ENCODE peak calls at places on chromosomes 11 and 22, in six cellular contexts. H is A549, E is HepG2, R is Panc1, S is GM23338, N is HCT116. K is an unnamed sample.

GRCh38 chr11:30143098-30143705 is 87.6 kb upstream of the FSHB start:
- DNase-seq in H (peak; percentile 4), E (peak; percentile 25), R (peak; percentile 25), S (peak; percentile 80), N (peak; percentile 16), K (peak; percentile 9)

GRCh38 chr11:108872781-108873291 is 208.0 kb downstream of the DDX10 start:
- DNase-seq in H (no peak), E (no peak), R (no peak), S (no peak), N (no peak), K (no peak)

GRCh38 chr22:42814215-42814614 is 42.9 kb downstream of the ARFGAP3 start:
- DNase-seq in H (no peak), E (peak; percentile 42), R (no peak), S (no peak), N (no peak), K (peak; percentile 12)

GRCh38 chr11:127919206-127920000 is 668.0 kb downstream of the ETS1 start:
- DNase-seq in H (no peak), E (no peak), R (no peak), S (no peak), N (no peak), K (no peak)

GRCh38 chr11:35009191-35009940 is 92.9 kb downstream of the PDHX start:
- DNase-seq in H (peak; percentile 78), E (peak; percentile 44), R (no peak), S (no peak), N (peak; percentile 96), K (no peak)

GRCh38 chr11:108483163-108483562 is 15.0 kb downstream of the POGLUT3 start:
- DNase-seq in H (no peak), E (no peak), R (no peak), S (no peak), N (no peak), K (no peak)

GRCh38 chr11:71843858-71844257 is 10.9 kb downstream of the DEFB108B start:
- DNase-seq in H (no peak), E (no peak), R (no peak), S (peak; percentile 62), N (no peak), K (no peak)

GRCh38 chr11:27081056-27081455 is 40.4 kb downstream of the BBOX1 start:
- DNase-seq in H (no peak), E (no peak), R (no peak), S (no peak), N (no peak), K (no peak)

GRCh38 chr11:71977090-71977489 is 21.6 kb upstream of the IL18BP start:
- DNase-seq in H (no peak), E (no peak), R (no peak), S (no peak), N (no peak), K (no peak)

GRCh38 chr11:12075822-12076821 is 34.3 kb upstream of the MICAL2 start:
- DNase-seq in H (peak; percentile 92), E (no peak), R (no peak), S (no peak), N (no peak), K (no peak)

GRCh38 chr11:3006505-3007260 is 14.6 kb upstream of the NAP1L4 start:
- DNase-seq in H (no peak), E (no peak), R (no peak), S (no peak), N (no peak), K (no peak)

GRCh38 chr11:67983916-67984315 is 20.0 kb downstream of the UNC93B1 start:
- DNase-seq in H (no peak), E (no peak), R (no peak), S (no peak), N (no peak), K (no peak)

GRCh38 chr11:79940976-79941735 is 500.3 kb upstream of the TENM4 start:
- DNase-seq in H (no peak), E (no peak), R (no peak), S (no peak), N (no peak), K (no peak)

GRCh38 chr22:19260804-19261203 is 30.7 kb downstream of the CLTCL1 start:
- DNase-seq in H (no peak), E (no peak), R (no peak), S (no peak), N (no peak), K (no peak)

GRCh38 chr11:17277024-17277584 is 565 bp downstream of the NUCB2 start:
- DNase-seq in H (peak; percentile 34), E (no peak), R (no peak), S (peak; percentile 27), N (no peak), K (no peak)

GRCh38 chr22:40322061-40322460 is 24.2 kb upstream of the ADSL start:
- DNase-seq in H (no peak), E (no peak), R (no peak), S (no peak), N (no peak), K (no peak)

GRCh38 chr11:66882540-66882939 is 25.7 kb downstream of the LRFN4 start:
- DNase-seq in H (no peak), E (no peak), R (no peak), S (no peak), N (no peak), K (no peak)

GRCh38 chr22:19644314-19645223 is 69.7 kb upstream of the SEPTIN5 start:
- DNase-seq in H (no peak), E (no peak), R (no peak), S (no peak), N (no peak), K (no peak)

GRCh38 chr11:116603783-116604323 is 168.9 kb downstream of the BUD13 start:
- DNase-seq in H (no peak), E (no peak), R (no peak), S (no peak), N (no peak), K (no peak)

GRCh38 chr11:84381666-84382065 is 1095.5 kb upstream of the CCDC90B start:
- DNase-seq in H (no peak), E (no peak), R (no peak), S (no peak), N (no peak), K (no peak)

GRCh38 chr11:1275021-1275420 is 34.4 kb downstream of the TOLLIP start:
- DNase-seq in H (no peak), E (no peak), R (no peak), S (no peak), N (no peak), K (no peak)

GRCh38 chr11:123607781-123608180 is 46.6 kb downstream of the SCN3B start:
- DNase-seq in H (no peak), E (no peak), R (no peak), S (no peak), N (no peak), K (no peak)

GRCh38 chr11:134050541-134051383 is 18.1 kb upstream of the JAM3 start:
- DNase-seq in H (peak; percentile 55), E (peak; percentile 32), R (peak; percentile 30), S (peak; percentile 71), N (peak; percentile 33), K (no peak)

GRCh38 chr11:44870142-44870541 is 80.5 kb downstream of the TP53I11 start:
- DNase-seq in H (no peak), E (no peak), R (no peak), S (no peak), N (no peak), K (no peak)

GRCh38 chr22:40753114-40753513 is 66.0 kb downstream of the SLC25A17 start:
- DNase-seq in H (no peak), E (no peak), R (no peak), S (no peak), N (no peak), K (no peak)

GRCh38 chr22:48359613-48359965 is 1468.1 kb downstream of the BRD1 start:
- DNase-seq in H (no peak), E (no peak), R (no peak), S (no peak), N (no peak), K (no peak)

GRCh38 chr11:71164621-71165020 is 87.8 kb downstream of the SHANK2 start:
- DNase-seq in H (no peak), E (no peak), R (no peak), S (no peak), N (no peak), K (no peak)

GRCh38 chr11:34633990-34634725 is 13.3 kb downstream of the EHF start:
- DNase-seq in H (no peak), E (peak; percentile 45), R (no peak), S (no peak), N (no peak), K (no peak)

GRCh38 chr11:12253843-12254281 is 123.5 kb upstream of the PARVA start:
- DNase-seq in H (no peak), E (peak; percentile 47), R (no peak), S (no peak), N (no peak), K (no peak)

GRCh38 chr11:14657841-14658240 is 14.2 kb downstream of the PDE3B start:
- DNase-seq in H (no peak), E (no peak), R (no peak), S (no peak), N (no peak), K (no peak)

GRCh38 chr22:39185601-39186012 is 33.1 kb upstream of the CBX7 start:
- DNase-seq in H (no peak), E (peak; percentile 50), R (no peak), S (no peak), N (no peak), K (no peak)

GRCh38 chr22:47017245-47017644 is 254.8 kb downstream of the TBC1D22A start:
- DNase-seq in H (no peak), E (no peak), R (no peak), S (no peak), N (no peak), K (no peak)

GRCh38 chr11:4063348-4063747 is 31.3 kb upstream of the RRM1 start:
- DNase-seq in H (no peak), E (no peak), R (no peak), S (no peak), N (no peak), K (no peak)

DNA sequence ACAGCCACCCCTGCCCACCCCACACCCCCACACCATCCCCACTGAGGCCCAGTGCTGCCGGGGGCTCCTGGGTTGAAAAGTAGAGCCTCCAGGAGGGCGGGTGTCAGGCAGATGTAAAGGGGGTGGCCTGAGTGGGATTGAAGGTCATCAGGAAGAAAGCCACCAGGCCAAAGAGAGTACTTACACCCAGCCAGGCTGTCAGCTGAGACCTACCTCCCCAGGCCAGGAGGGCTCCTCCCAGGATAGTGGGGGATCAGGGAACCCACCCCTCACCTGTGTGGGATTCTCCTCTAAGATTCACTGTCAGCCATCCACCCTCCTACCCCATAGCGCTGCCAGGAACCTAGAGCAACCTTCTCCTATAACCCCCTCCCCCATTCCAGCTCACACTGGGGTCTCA is 17.2 kb upstream of the FCHSD2 start:
- DNase-seq in H (no peak), E (no peak), R (no peak), S (no peak), N (no peak), K (no peak)
- TF ChIP-seq REST in H (no peak), E (no peak), R (no peak), S (no peak), N (no peak), K (no peak)

GRCh38 chr11:92225563-92226308 is 1.1 kb downstream of the FAT3 start:
- DNase-seq in H (no peak), E (no peak), R (no peak), S (peak; percentile 77), N (no peak), K (no peak)
- TF ChIP-seq REST in H (no peak), E (no peak), R (no peak), S (no peak), N (no peak), K (no peak)

GRCh38 chr22:29141078-29141688 is 64.5 kb upstream of the EMID1 start:
- DNase-seq in H (no peak), E (no peak), R (no peak), S (no peak), N (no peak), K (no peak)
- TF ChIP-seq REST in H (no peak), E (no peak), R (no peak), S (no peak), N (no peak), K (no peak)

GRCh38 chr11:76694664-76695063 is 24.1 kb upstream of the LRRC32 start:
- DNase-seq in H (no peak), E (no peak), R (no peak), S (no peak), N (no peak), K (no peak)
- TF ChIP-seq REST in H (no peak), E (no peak), R (no peak), S (no peak), N (no peak), K (no peak)